ENCODE peak calls at places on chromosomes 16 and 17, in ten cellular contexts. S is GM04504; H is iPS-NIHi11; P is glutamatergic neuron; D is hepatocyte; M is neural crest cell; J is central memory CD4-positive, alpha-beta T cell; I is LHCN-M2; L is cardiac muscle cell; Q is HT-29. A is an unnamed sample.

GRCh38 chr17:8935194-8935593 is 30.3 kb downstream of the PIK3R5 start:
- DNase-seq in S (no peak), H (no peak), P (no peak), D (no peak), M (no peak), J (peak), I (no peak), L (peak), Q (no peak), A (no peak)

GRCh38 chr16:2836646-2837508 is 6.8 kb downstream of the ZG16B start:
- DNase-seq in S (no peak), H (no peak), P (no peak), D (no peak), M (no peak), J (no peak), I (no peak), L (no peak), Q (no peak), A (peak)

GRCh38 chr16:61500851-61501250 is 535.4 kb downstream of the CDH8 start:
- DNase-seq in S (no peak), H (no peak), P (no peak), D (no peak), M (no peak), J (no peak), I (peak), L (no peak), Q (no peak), A (no peak)

GRCh38 chr17:75518201-75518600 is 1.9 kb downstream of the TSEN54 start:
- DNase-seq in S (no peak), H (no peak), P (no peak), D (no peak), M (no peak), J (peak), I (no peak), L (no peak), Q (no peak), A (no peak)

GRCh38 chr17:79707931-79708891 is 22.5 kb upstream of the ENPP7 start:
- DNase-seq in S (no peak), H (peak), P (peak), D (peak), M (peak), J (peak), I (peak), L (peak), Q (peak), A (no peak)

GRCh38 chr17:80870401-80870800 is 121.2 kb upstream of the CHMP6 start:
- DNase-seq in S (no peak), H (no peak), P (no peak), D (no peak), M (no peak), J (no peak), I (no peak), L (no peak), Q (no peak), A (no peak)

GRCh38 chr17:38749222-38750043 is 1.3 kb upstream of the PCGF2 start:
- DNase-seq in S (no peak), H (peak), P (peak), D (peak), M (peak), J (no peak), I (peak), L (peak), Q (peak), A (peak)

GRCh38 chr16:23640669-23640958 is 496 bp downstream of the PALB2 start:
- DNase-seq in S (no peak), H (peak), P (no peak), D (no peak), M (no peak), J (no peak), I (no peak), L (peak), Q (peak), A (no peak)

GRCh38 chr16:30145692-30146091 is 22.7 kb upstream of the MAPK3 start:
- DNase-seq in S (no peak), H (no peak), P (no peak), D (no peak), M (no peak), J (no peak), I (no peak), L (no peak), Q (no peak), A (no peak)

GRCh38 chr16:2752850-2753522 is 548 bp downstream of the SRRM2 start:
- DNase-seq in S (peak), H (peak), P (peak), D (peak), M (peak), J (no peak), I (peak), L (peak), Q (peak), A (peak)

GRCh38 chr17:32494621-32495346 is 8.0 kb downstream of the CDK5R1 start:
- DNase-seq in S (no peak), H (peak), P (no peak), D (no peak), M (no peak), J (no peak), I (peak), L (no peak), Q (no peak), A (no peak)

GRCh38 chr16:84673203-84673535 is 24.9 kb downstream of the KLHL36 start:
- DNase-seq in S (no peak), H (no peak), P (no peak), D (no peak), M (no peak), J (no peak), I (peak), L (no peak), Q (no peak), A (no peak)

GRCh38 chr16:53620476-53620875 is 83.2 kb downstream of the RPGRIP1L start:
- DNase-seq in S (no peak), H (no peak), P (no peak), D (no peak), M (no peak), J (no peak), I (no peak), L (no peak), Q (no peak), A (no peak)

GRCh38 chr16:47774661-47775060 is 313.5 kb downstream of the PHKB start:
- DNase-seq in S (no peak), H (no peak), P (no peak), D (peak), M (peak), J (no peak), I (no peak), L (peak), Q (peak), A (no peak)

GRCh38 chr16:67395458-67396158 is 2.3 kb upstream of the TPPP3 start:
- DNase-seq in S (no peak), H (no peak), P (peak), D (no peak), M (no peak), J (no peak), I (peak), L (no peak), Q (no peak), A (no peak)

GRCh38 chr16:58454856-58455255 is 45.1 kb upstream of the NDRG4 start:
- DNase-seq in S (no peak), H (no peak), P (no peak), D (no peak), M (no peak), J (no peak), I (no peak), L (no peak), Q (no peak), A (no peak)

GRCh38 chr17:28416703-28417311 is 10.8 kb upstream of the SLC46A1 start:
- DNase-seq in S (no peak), H (peak), P (peak), D (peak), M (peak), J (peak), I (peak), L (peak), Q (peak), A (peak)

GRCh38 chr17:74444406-74444805 is 12.5 kb downstream of the GPRC5C start:
- DNase-seq in S (no peak), H (peak), P (no peak), D (no peak), M (peak), J (no peak), I (no peak), L (peak), Q (peak), A (no peak)

GRCh38 chr17:6376901-6377300 is 58.0 kb downstream of the AIPL1 start:
- DNase-seq in S (no peak), H (no peak), P (no peak), D (peak), M (peak), J (no peak), I (no peak), L (no peak), Q (no peak), A (no peak)

GRCh38 chr17:6361733-6362132 is 73.2 kb downstream of the AIPL1 start:
- DNase-seq in S (no peak), H (peak), P (no peak), D (no peak), M (no peak), J (no peak), I (peak), L (no peak), Q (no peak), A (no peak)

GRCh38 chr16:54285414-54286066 is 1.0 kb downstream of the IRX3 start:
- DNase-seq in S (no peak), H (no peak), P (peak), D (no peak), M (peak), J (no peak), I (peak), L (peak), Q (no peak), A (peak)

GRCh38 chr16:66551362-66551761 is 1.0 kb upstream of the CKLF start:
- DNase-seq in S (no peak), H (peak), P (peak), D (peak), M (peak), J (peak), I (peak), L (no peak), Q (peak), A (no peak)

GRCh38 chr16:67021321-67021720 is 7.6 kb upstream of the CBFB start:
- DNase-seq in S (no peak), H (no peak), P (no peak), D (no peak), M (no peak), J (no peak), I (no peak), L (no peak), Q (no peak), A (no peak)

GRCh38 chr16:55146939-55147338 is 177.1 kb upstream of the IRX6 start:
- DNase-seq in S (no peak), H (no peak), P (no peak), D (peak), M (no peak), J (no peak), I (no peak), L (no peak), Q (no peak), A (no peak)

GRCh38 chr16:11181889-11182279 is 74.1 kb downstream of the SOCS1 start:
- DNase-seq in S (no peak), H (no peak), P (no peak), D (no peak), M (no peak), J (no peak), I (no peak), L (no peak), Q (no peak), A (peak)

GRCh38 chr17:79777166-79777843 is 643 bp upstream of the CBX2 start:
- DNase-seq in S (no peak), H (peak), P (peak), D (peak), M (peak), J (no peak), I (peak), L (peak), Q (peak), A (peak)

GRCh38 chr16:20899503-20900298 is 457 bp downstream of the DCUN1D3 start:
- DNase-seq in S (no peak), H (no peak), P (peak), D (peak), M (peak), J (no peak), I (no peak), L (no peak), Q (peak), A (no peak)

GRCh38 chr16:28876016-28876659 is 2.1 kb upstream of the ATP2A1 start:
- DNase-seq in S (no peak), H (no peak), P (no peak), D (no peak), M (no peak), J (no peak), I (no peak), L (no peak), Q (no peak), A (no peak)

GRCh38 chr16:22075776-22076175 is 16.6 kb upstream of the VWA3A start:
- DNase-seq in S (no peak), H (no peak), P (no peak), D (no peak), M (no peak), J (no peak), I (no peak), L (no peak), Q (no peak), A (no peak)

GRCh38 chr17:77491921-77492445 is 351.2 kb downstream of the SEC14L1 start:
- DNase-seq in S (no peak), H (no peak), P (peak), D (no peak), M (no peak), J (peak), I (no peak), L (no peak), Q (no peak), A (no peak)

GRCh38 chr17:81364278-81365147 is 30.7 kb upstream of the BAHCC1 start:
- DNase-seq in S (no peak), H (no peak), P (no peak), D (no peak), M (no peak), J (no peak), I (no peak), L (no peak), Q (no peak), A (no peak)

GRCh38 chr16:66427871-66428681 is 981 bp downstream of the BEAN1 start:
- DNase-seq in S (no peak), H (peak), P (peak), D (peak), M (peak), J (no peak), I (no peak), L (no peak), Q (no peak), A (no peak)

GRCh38 chr17:28907709-28908475 is 5.0 kb upstream of the DHRS13 start:
- DNase-seq in S (no peak), H (no peak), P (no peak), D (no peak), M (no peak), J (no peak), I (peak), L (peak), Q (no peak), A (no peak)

GRCh38 chr16:77037696-77038347 is 153.2 kb upstream of the MON1B start:
- DNase-seq in S (no peak), H (no peak), P (no peak), D (no peak), M (no peak), J (no peak), I (no peak), L (no peak), Q (no peak), A (no peak)

GRCh38 chr17:14776791-14777190 is 475.9 kb downstream of the HS3ST3B1 start:
- DNase-seq in S (no peak), H (no peak), P (no peak), D (peak), M (no peak), J (no peak), I (no peak), L (no peak), Q (no peak), A (no peak)

GRCh38 chr17:4747847-4748246 is 8.1 kb upstream of the CXCL16 start:
- DNase-seq in S (no peak), H (no peak), P (no peak), D (no peak), M (no peak), J (peak), I (no peak), L (peak), Q (no peak), A (no peak)

GRCh38 chr17:28792877-28793666 is 49.3 kb downstream of the TRAF4 start:
- DNase-seq in S (no peak), H (no peak), P (no peak), D (no peak), M (no peak), J (no peak), I (peak), L (peak), Q (no peak), A (no peak)

GRCh38 chr17:82013772-82014321 is 8.8 kb downstream of the CENPX start:
- DNase-seq in S (no peak), H (peak), P (no peak), D (no peak), M (no peak), J (no peak), I (no peak), L (no peak), Q (no peak), A (no peak)

GRCh38 chr16:56354016-56354415 is 71.3 kb downstream of the AMFR start:
- DNase-seq in S (no peak), H (no peak), P (peak), D (no peak), M (no peak), J (no peak), I (no peak), L (no peak), Q (no peak), A (no peak)

A was measured in astrocyte.